ENCODE peak calls at places on chromosomes 6 and 20, in nine cellular contexts. A, U, W, I, L, Z, R, S and D are unnamed samples.

GRCh38 chr20:5977975-5978374 is 27.5 kb downstream of the MCM8 start:
- DNase-seq in A (no peak), S (no peak), I (no peak), U (no peak), R (no peak), Z (no peak), W (no peak), L (no peak), D (no peak)

GRCh38 chr6:14919038-14919437 is 326.8 kb upstream of the JARID2 start:
- DNase-seq in A (no peak), S (no peak), U (no peak), W (no peak), L (no peak), R (no peak), Z (no peak), I (no peak), D (no peak)

GRCh38 chr6:1641391-1641790 is 31.7 kb downstream of the FOXC1 start:
- DNase-seq in W (no peak), U (no peak), S (no peak), L (no peak), I (no peak), Z (no peak), A (no peak), R (no peak), D (peak)

GRCh38 chr20:50995506-50995905 is 27.4 kb downstream of the KCNG1 start:
- DNase-seq in U (no peak), I (no peak), L (no peak), A (peak), Z (no peak), W (no peak), S (no peak), R (peak), D (no peak)

GRCh38 chr20:25081065-25081729 is 744 bp downstream of the VSX1 start:
- DNase-seq in R (peak), A (peak), L (no peak), U (peak), W (peak), I (peak), S (no peak), Z (no peak), D (no peak)

GRCh38 chr20:444862-445426 is 17.4 kb downstream of the TBC1D20 start:
- DNase-seq in W (no peak), A (peak), R (peak), U (no peak), I (peak), S (no peak), Z (no peak), L (no peak), D (no peak)

GRCh38 chr6:23455754-23456153 is 670.3 kb upstream of the NRSN1 start:
- DNase-seq in Z (no peak), R (no peak), S (no peak), L (no peak), W (no peak), I (no peak), U (no peak), A (no peak), D (no peak)

GRCh38 chr6:158868122-158868480 is 48.9 kb upstream of the EZR start:
- DNase-seq in R (no peak), U (no peak), Z (no peak), A (no peak), W (no peak), S (no peak), L (no peak), I (no peak), D (no peak)

GRCh38 chr6:16973545-16974386 is 128.1 kb upstream of the STMND1 start:
- DNase-seq in R (no peak), Z (no peak), L (no peak), I (no peak), A (no peak), W (no peak), S (no peak), U (no peak), D (no peak)

GRCh38 chr20:49880724-49881445 is 34.4 kb downstream of the SPATA2 start:
- DNase-seq in A (no peak), U (no peak), I (no peak), L (no peak), S (no peak), W (no peak), R (no peak), Z (no peak), D (no peak)

DNA sequence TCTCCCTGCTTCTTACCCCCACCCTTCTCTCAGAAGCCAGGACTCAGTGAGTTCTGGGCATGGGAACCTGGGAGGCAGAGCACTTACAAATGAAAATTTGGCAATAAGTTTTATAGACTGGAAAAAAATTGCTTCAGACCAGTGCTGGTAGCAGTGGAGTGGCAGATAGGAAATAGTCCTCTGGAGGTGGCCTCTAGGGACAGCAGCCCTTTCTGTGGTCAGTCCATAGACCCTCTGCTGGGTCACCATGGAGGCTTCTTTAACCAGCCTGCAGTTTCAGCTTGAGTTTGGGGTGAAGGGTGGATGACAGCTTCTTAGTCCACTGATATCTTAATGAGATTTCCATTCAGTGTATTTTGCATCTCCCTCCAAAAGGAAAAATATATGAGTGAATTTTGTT is 179.1 kb downstream of the ARID1B start:
- DNase-seq in W (no peak), U (no peak), L (no peak), R (peak), S (no peak), A (peak), Z (no peak), I (no peak), D (no peak)
- H3K4me3 ChIP-seq in W (no peak), U (no peak), L (no peak), R (no peak), S (no peak), A (no peak), Z (no peak), I (no peak), D (no peak)

GRCh38 chr6:139030211-139030530 is 1.6 kb downstream of the ABRACL start:
- DNase-seq in U (no peak), Z (no peak), R (no peak), L (no peak), S (no peak), W (peak), A (no peak), I (no peak), D (no peak)
- H3K4me3 ChIP-seq in U (peak), Z (peak), R (peak), L (peak), S (peak), W (peak), A (peak), I (peak), D (peak)

DNA sequence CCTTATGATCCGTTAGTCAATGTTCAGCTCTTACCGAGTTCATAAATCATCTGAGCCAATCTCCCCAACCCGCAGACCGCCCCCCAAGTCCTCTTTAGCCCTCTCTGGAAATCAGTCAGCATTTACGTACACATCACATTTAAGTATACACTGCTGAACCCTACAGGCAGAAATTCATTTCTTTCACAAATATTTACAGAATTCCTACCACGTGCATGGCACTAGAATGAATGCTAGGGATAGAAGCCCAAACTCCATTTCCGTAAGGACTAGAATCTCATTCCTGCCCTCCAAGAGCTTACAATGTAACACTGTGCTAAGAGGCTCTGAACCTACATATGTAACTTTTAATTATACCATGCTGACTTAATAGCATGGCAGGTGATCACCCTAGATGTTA is 1.8 kb downstream of the OSER1 start:
- DNase-seq in I (no peak), A (peak), U (no peak), L (no peak), Z (no peak), R (peak), S (no peak), W (no peak), D (no peak)
- H3K4me3 ChIP-seq in I (peak), A (peak), U (peak), L (peak), Z (peak), R (peak), S (peak), W (peak), D (peak)

GRCh38 chr20:62405108-62405980 is 1.7 kb downstream of the CABLES2 start:
- DNase-seq in R (peak), U (no peak), W (peak), L (no peak), S (no peak), A (peak), I (peak), Z (peak), D (peak)
- H3K4me3 ChIP-seq in R (no peak), U (no peak), W (no peak), L (peak), S (no peak), A (no peak), I (no peak), Z (no peak), D (no peak)

DNA sequence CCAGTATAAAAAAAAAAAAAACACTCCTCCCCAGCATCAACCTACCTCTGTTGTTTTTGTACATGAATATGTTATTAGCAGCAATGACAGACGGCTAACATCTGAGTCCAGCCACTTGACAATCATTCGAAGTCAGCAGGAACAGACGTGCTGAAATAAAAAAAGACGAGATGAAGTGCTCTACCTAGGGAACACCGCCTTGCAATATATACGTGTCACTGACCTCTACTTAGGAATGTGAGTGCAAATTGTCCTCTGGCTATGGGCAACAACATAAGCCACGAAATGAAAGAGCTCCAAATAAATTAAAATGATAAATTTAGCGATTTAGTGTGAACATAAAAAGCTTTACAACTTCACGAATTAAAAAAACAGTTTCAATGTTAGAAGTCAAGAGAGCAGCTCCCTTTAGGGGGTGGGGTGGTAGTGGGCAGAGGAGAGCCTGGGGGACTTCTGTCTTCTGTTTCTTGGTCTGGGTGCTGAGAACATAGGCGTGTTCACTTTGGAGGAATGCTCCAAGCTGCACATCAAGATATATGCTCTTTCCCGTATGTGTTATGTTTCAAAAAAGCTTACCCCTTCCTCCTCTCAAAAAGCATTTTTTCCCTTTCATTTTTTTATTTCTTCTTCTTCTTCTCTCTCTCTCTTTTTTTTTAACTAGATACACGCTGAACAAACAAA is 23.3 kb downstream of the EDN1 start:
- DNase-seq in A (no peak), L (no peak), W (no peak), U (no peak), R (peak), Z (no peak), I (peak), S (no peak), D (no peak)
- H3K4me3 ChIP-seq in A (no peak), L (no peak), W (no peak), U (no peak), R (peak), Z (no peak), I (no peak), S (no peak), D (peak)

GRCh38 chr6:73585566-73586415 is 65.0 kb upstream of the EEF1A1 start:
- DNase-seq in L (peak), A (peak), W (no peak), U (peak), S (no peak), I (peak), Z (no peak), R (peak), D (peak)
- H3K4me3 ChIP-seq in L (peak), A (peak), W (no peak), U (peak), S (peak), I (no peak), Z (no peak), R (peak), D (peak)